ENCODE peak calls at places on chromosomes 5 and 9, in five cellular contexts. One of them, this sample, is unnamed.

GRCh38 chr5:63961598-63962161 is 565 bp downstream of the HTR1A start:
- DNase-seq in Peyer's patch: no peak
- DNase-seq in breast epithelium: no peak
- DNase-seq in tibial nerve: no peak
- DNase-seq in GM12865: no peak
- DNase-seq in this sample: no peak

GRCh38 chr9:124660341-124660801 is 110.7 kb downstream of the NR6A1 start:
- DNase-seq in tibial nerve: no peak
- DNase-seq in Peyer's patch: no peak
- DNase-seq in breast epithelium: no peak
- DNase-seq in GM12865: peak; percentile 65
- DNase-seq in this sample: peak; percentile 81

GRCh38 chr5:124253421-124253820 is 493.0 kb downstream of the ZNF608 start:
- DNase-seq in breast epithelium: no peak
- DNase-seq in Peyer's patch: no peak
- DNase-seq in GM12865: no peak
- DNase-seq in tibial nerve: no peak
- DNase-seq in this sample: no peak

GRCh38 chr5:71587709-71588532 is 781 bp downstream of the MCCC2 start:
- DNase-seq in Peyer's patch: peak; percentile 17
- DNase-seq in breast epithelium: no peak
- DNase-seq in GM12865: peak; percentile 55
- DNase-seq in tibial nerve: no peak
- DNase-seq in this sample: no peak

GRCh38 chr5:97417977-97418376 is 234.9 kb upstream of the RIOK2 start:
- DNase-seq in tibial nerve: no peak
- DNase-seq in Peyer's patch: no peak
- DNase-seq in breast epithelium: no peak
- DNase-seq in GM12865: no peak
- DNase-seq in this sample: no peak

GRCh38 chr5:34571380-34572041 is 84.6 kb upstream of the RAI14 start:
- DNase-seq in tibial nerve: no peak
- DNase-seq in breast epithelium: no peak
- DNase-seq in GM12865: no peak
- DNase-seq in Peyer's patch: no peak
- DNase-seq in this sample: peak; percentile 83

GRCh38 chr5:6202615-6203365 is 175.6 kb downstream of the MED10 start:
- DNase-seq in tibial nerve: no peak
- DNase-seq in breast epithelium: no peak
- DNase-seq in GM12865: peak; percentile 13
- DNase-seq in Peyer's patch: no peak
- DNase-seq in this sample: no peak

GRCh38 chr9:128391956-128392301 is 20.8 kb downstream of the URM1 start:
- DNase-seq in Peyer's patch: no peak
- DNase-seq in tibial nerve: no peak
- DNase-seq in breast epithelium: no peak
- DNase-seq in GM12865: no peak
- DNase-seq in this sample: no peak

GRCh38 chr9:76027426-76027825 is 137.0 kb downstream of the PCSK5 start:
- DNase-seq in tibial nerve: no peak
- DNase-seq in GM12865: no peak
- DNase-seq in Peyer's patch: no peak
- DNase-seq in breast epithelium: no peak
- DNase-seq in this sample: peak; percentile 36

GRCh38 chr5:143402464-143403356 is 776 bp downstream of the NR3C1 start:
- DNase-seq in Peyer's patch: peak; percentile 70
- DNase-seq in tibial nerve: peak; percentile 40
- DNase-seq in breast epithelium: peak; percentile 62
- DNase-seq in GM12865: peak; percentile 67
- DNase-seq in this sample: peak; percentile 68

GRCh38 chr9:104069288-104069687 is 24.8 kb upstream of the SMC2 start:
- DNase-seq in GM12865: no peak
- DNase-seq in tibial nerve: no peak
- DNase-seq in Peyer's patch: no peak
- DNase-seq in breast epithelium: no peak
- DNase-seq in this sample: no peak

GRCh38 chr5:39775458-39776365 is 350.9 kb upstream of the DAB2 start:
- DNase-seq in breast epithelium: no peak
- DNase-seq in tibial nerve: no peak
- DNase-seq in Peyer's patch: no peak
- DNase-seq in GM12865: no peak
- DNase-seq in this sample: peak; percentile 85

GRCh38 chr5:142960309-142960696 is 190.1 kb downstream of the ARHGAP26 start:
- DNase-seq in Peyer's patch: no peak
- DNase-seq in tibial nerve: no peak
- DNase-seq in GM12865: no peak
- DNase-seq in breast epithelium: no peak
- DNase-seq in this sample: peak; percentile 38

GRCh38 chr5:165630211-165630866 is 2124.9 kb downstream of the MAT2B start:
- DNase-seq in GM12865: peak; percentile 61
- DNase-seq in breast epithelium: no peak
- DNase-seq in tibial nerve: no peak
- DNase-seq in Peyer's patch: no peak
- DNase-seq in this sample: peak; percentile 66

GRCh38 chr5:60161340-60161934 is 267.9 kb upstream of the PDE4D start:
- DNase-seq in breast epithelium: no peak
- DNase-seq in GM12865: peak; percentile 63
- DNase-seq in Peyer's patch: no peak
- DNase-seq in tibial nerve: no peak
- DNase-seq in this sample: peak; percentile 55

GRCh38 chr9:133357656-133358055 is 1.3 kb downstream of the SURF2 start:
- DNase-seq in breast epithelium: no peak
- DNase-seq in tibial nerve: no peak
- DNase-seq in Peyer's patch: no peak
- DNase-seq in GM12865: no peak
- DNase-seq in this sample: no peak

GRCh38 chr9:133353548-133353947 is 2.7 kb downstream of the SURF1 start:
- DNase-seq in GM12865: no peak
- DNase-seq in Peyer's patch: no peak
- DNase-seq in breast epithelium: no peak
- DNase-seq in tibial nerve: no peak
- DNase-seq in this sample: no peak

GRCh38 chr9:133354766-133355165 is 1.5 kb downstream of the SURF1 start:
- DNase-seq in Peyer's patch: no peak
- DNase-seq in GM12865: no peak
- DNase-seq in tibial nerve: no peak
- DNase-seq in breast epithelium: no peak
- DNase-seq in this sample: no peak

GRCh38 chr9:133355881-133356357 is 368 bp downstream of the SURF1 start:
- DNase-seq in breast epithelium: no peak
- DNase-seq in Peyer's patch: no peak
- DNase-seq in tibial nerve: no peak
- DNase-seq in GM12865: no peak
- DNase-seq in this sample: no peak

GRCh38 chr9:133356391-133357091 is at the start of the genes SURF1 and SURF2:
- DNase-seq in Peyer's patch: peak; percentile 91
- DNase-seq in breast epithelium: peak; percentile 88
- DNase-seq in GM12865: peak; percentile 90
- DNase-seq in tibial nerve: peak; percentile 78
- DNase-seq in this sample: peak; percentile 76
- TF ChIP-seq CTCF in Peyer's patch: peak; percentile 28
- TF ChIP-seq CTCF in breast epithelium: no peak
- TF ChIP-seq CTCF in GM12865: peak; percentile 12
- TF ChIP-seq CTCF in tibial nerve: no peak
- TF ChIP-seq CTCF in this sample: peak; percentile 12

GRCh38 chr5:140160432-140160831 is 14.6 kb upstream of the CYSTM1 start:
- DNase-seq in tibial nerve: no peak
- DNase-seq in Peyer's patch: no peak
- DNase-seq in GM12865: no peak
- DNase-seq in breast epithelium: no peak
- DNase-seq in this sample: no peak

GRCh38 chr5:140153255-140153654 is 21.7 kb upstream of the CYSTM1 start:
- DNase-seq in Peyer's patch: no peak
- DNase-seq in breast epithelium: no peak
- DNase-seq in tibial nerve: no peak
- DNase-seq in GM12865: no peak
- DNase-seq in this sample: no peak

GRCh38 chr5:140153905-140154304 is 21.1 kb upstream of the CYSTM1 start:
- DNase-seq in breast epithelium: no peak
- DNase-seq in Peyer's patch: no peak
- DNase-seq in tibial nerve: no peak
- DNase-seq in GM12865: no peak
- DNase-seq in this sample: no peak

GRCh38 chr5:140159014-140159927 is 15.7 kb upstream of the CYSTM1 start:
- DNase-seq in tibial nerve: no peak
- DNase-seq in GM12865: no peak
- DNase-seq in Peyer's patch: no peak
- DNase-seq in breast epithelium: no peak
- DNase-seq in this sample: no peak

GRCh38 chr5:140157032-140157781 is 17.8 kb upstream of the CYSTM1 start:
- DNase-seq in Peyer's patch: peak; percentile 85
- DNase-seq in GM12865: peak; percentile 88
- DNase-seq in tibial nerve: peak; percentile 84
- DNase-seq in breast epithelium: peak; percentile 85
- DNase-seq in this sample: peak; percentile 80
- H3K4me3 ChIP-seq in Peyer's patch: peak overlapping the region; percentile 53
- H3K4me3 ChIP-seq in GM12865: peak overlapping the region; percentile 38
- H3K4me3 ChIP-seq in tibial nerve: peak overlapping the region; percentile 11
- H3K4me3 ChIP-seq in breast epithelium: peak overlapping the region; percentile 31
- H3K4me3 ChIP-seq in this sample: peak overlapping the region; percentile 16

GRCh38 chr5:180090769-180091546 is 19.4 kb upstream of the RNF130 start:
- DNase-seq in Peyer's patch: no peak
- DNase-seq in tibial nerve: no peak
- DNase-seq in GM12865: no peak
- DNase-seq in breast epithelium: no peak
- DNase-seq in this sample: peak; percentile 38
- TF ChIP-seq CTCF in Peyer's patch: no peak
- TF ChIP-seq CTCF in tibial nerve: no peak
- TF ChIP-seq CTCF in GM12865: no peak
- TF ChIP-seq CTCF in breast epithelium: no peak
- TF ChIP-seq CTCF in this sample: peak; percentile 50

GRCh38 chr9:77455312-77455927 is 192.7 kb downstream of the GNA14 start:
- DNase-seq in tibial nerve: no peak
- DNase-seq in GM12865: peak; percentile 58
- DNase-seq in breast epithelium: no peak
- DNase-seq in Peyer's patch: peak; percentile 22
- DNase-seq in this sample: no peak

GRCh38 chr9:77456829-77457437 is 191.2 kb downstream of the GNA14 start:
- DNase-seq in Peyer's patch: peak; percentile 77
- DNase-seq in GM12865: peak; percentile 88
- DNase-seq in tibial nerve: peak; percentile 87
- DNase-seq in breast epithelium: peak; percentile 85
- DNase-seq in this sample: peak; percentile 94

GRCh38 chr9:77451507-77451906 is 196.6 kb downstream of the GNA14 start:
- DNase-seq in tibial nerve: no peak
- DNase-seq in GM12865: no peak
- DNase-seq in Peyer's patch: no peak
- DNase-seq in breast epithelium: no peak
- DNase-seq in this sample: no peak

GRCh38 chr9:77454668-77455067 is 193.5 kb downstream of the GNA14 start:
- DNase-seq in breast epithelium: no peak
- DNase-seq in tibial nerve: no peak
- DNase-seq in Peyer's patch: no peak
- DNase-seq in GM12865: no peak
- DNase-seq in this sample: peak; percentile 95

GRCh38 chr9:77453857-77454647 is 194.1 kb downstream of the GNA14 start:
- DNase-seq in GM12865: no peak
- DNase-seq in Peyer's patch: no peak
- DNase-seq in breast epithelium: no peak
- DNase-seq in tibial nerve: no peak
- DNase-seq in this sample: no peak
- H3K4me3 ChIP-seq in GM12865: no peak overlapping the region
- H3K4me3 ChIP-seq in Peyer's patch: no peak overlapping the region
- H3K4me3 ChIP-seq in breast epithelium: no peak overlapping the region
- H3K4me3 ChIP-seq in tibial nerve: no peak overlapping the region
- H3K4me3 ChIP-seq in this sample: no peak overlapping the region